ENCODE peak calls at places on chromosomes 12 and 14, in five cellular contexts. One of them, this sample, is unnamed.

GRCh38 chr12:82326905-82327503 is 31.2 kb downstream of the CCDC59 start:
- DNase-seq in HT1080: peak
- DNase-seq in left ventricle myocardium inferior: no peak
- DNase-seq in RPMI7951: peak
- DNase-seq in tibial artery: no peak
- DNase-seq in this sample: peak

GRCh38 chr12:67382206-67382871 is 113.2 kb downstream of the CAND1 start:
- DNase-seq in tibial artery: no peak
- DNase-seq in HT1080: no peak
- DNase-seq in RPMI7951: peak
- DNase-seq in left ventricle myocardium inferior: no peak
- DNase-seq in this sample: no peak

GRCh38 chr14:88422919-88423318 is 37.5 kb downstream of the SPATA7 start:
- DNase-seq in HT1080: peak
- DNase-seq in tibial artery: no peak
- DNase-seq in left ventricle myocardium inferior: no peak
- DNase-seq in RPMI7951: peak
- DNase-seq in this sample: peak

GRCh38 chr12:116093915-116094314 is 183.6 kb downstream of the MED13L start:
- DNase-seq in left ventricle myocardium inferior: no peak
- DNase-seq in RPMI7951: no peak
- DNase-seq in HT1080: no peak
- DNase-seq in tibial artery: no peak
- DNase-seq in this sample: no peak

GRCh38 chr12:100674009-100674888 is 100.8 kb downstream of the GAS2L3 start:
- DNase-seq in RPMI7951: no peak
- DNase-seq in left ventricle myocardium inferior: no peak
- DNase-seq in tibial artery: no peak
- DNase-seq in HT1080: no peak
- DNase-seq in this sample: no peak

GRCh38 chr12:12877789-12878455 is 13.4 kb upstream of the GPRC5A start:
- DNase-seq in left ventricle myocardium inferior: no peak
- DNase-seq in tibial artery: no peak
- DNase-seq in HT1080: no peak
- DNase-seq in RPMI7951: peak
- DNase-seq in this sample: no peak

GRCh38 chr12:132533584-132533958 is 43.6 kb downstream of the FBRSL1 start:
- DNase-seq in RPMI7951: no peak
- DNase-seq in left ventricle myocardium inferior: no peak
- DNase-seq in HT1080: no peak
- DNase-seq in tibial artery: no peak
- DNase-seq in this sample: no peak

GRCh38 chr14:98172243-98172778 is 1099.7 kb downstream of the BCL11B start:
- DNase-seq in RPMI7951: no peak
- DNase-seq in left ventricle myocardium inferior: no peak
- DNase-seq in HT1080: no peak
- DNase-seq in tibial artery: no peak
- DNase-seq in this sample: no peak

GRCh38 chr12:109759076-109759420 is 45.4 kb downstream of the FAM222A start:
- DNase-seq in left ventricle myocardium inferior: peak
- DNase-seq in HT1080: no peak
- DNase-seq in tibial artery: no peak
- DNase-seq in RPMI7951: no peak
- DNase-seq in this sample: no peak